ENCODE peak calls at places on chromosomes 16 and 17, in eight cellular contexts. W, V, J, R, G, O, Y and T are unnamed samples.

GRCh38 chr16:24668481-24669001 is 60.9 kb upstream of the TNRC6A start:
- DNase-seq in W (no peak), V (no peak), J (no peak), R (peak; percentile 79), G (no peak), O (no peak), Y (peak; percentile 57), T (no peak)

GRCh38 chr17:31249742-31250141 is 47.3 kb downstream of the OMG start:
- DNase-seq in W (no peak), V (no peak), J (no peak), R (no peak), G (no peak), O (no peak), Y (no peak), T (no peak)

GRCh38 chr17:37148171-37148570 is 199.4 kb downstream of the AATF start:
- DNase-seq in W (no peak), V (no peak), J (no peak), R (peak; percentile 17), G (no peak), O (no peak), Y (no peak), T (no peak)

GRCh38 chr17:51819341-51819740 is 339.2 kb downstream of the CA10 start:
- DNase-seq in W (no peak), V (no peak), J (no peak), R (no peak), G (no peak), O (no peak), Y (no peak), T (no peak)

GRCh38 chr17:46895171-46895570 is 27.8 kb upstream of the GOSR2 start:
- DNase-seq in W (no peak), V (no peak), J (no peak), R (no peak), G (no peak), O (no peak), Y (no peak), T (no peak)

GRCh38 chr17:46943511-46944393 is 20.8 kb downstream of the GOSR2 start:
- DNase-seq in W (no peak), V (no peak), J (no peak), R (no peak), G (peak; percentile 68), O (no peak), Y (peak; percentile 79), T (no peak)

GRCh38 chr16:77711775-77712174 is 10.5 kb upstream of the NUDT7 start:
- DNase-seq in W (no peak), V (no peak), J (no peak), R (no peak), G (no peak), O (no peak), Y (no peak), T (no peak)

GRCh38 chr16:30557397-30557949 is 701 bp downstream of the ZNF764 start:
- DNase-seq in W (no peak), V (no peak), J (peak; percentile 29), R (no peak), G (no peak), O (no peak), Y (no peak), T (no peak)

GRCh38 chr16:19438739-19439138 is 21.1 kb downstream of the TMC5 start:
- DNase-seq in W (no peak), V (no peak), J (no peak), R (no peak), G (no peak), O (no peak), Y (no peak), T (no peak)

GRCh38 chr16:58026139-58026704 is 668 bp downstream of the MMP15 start:
- DNase-seq in W (no peak), V (no peak), J (no peak), R (no peak), G (peak; percentile 56), O (no peak), Y (peak; percentile 62), T (peak; percentile 54)

GRCh38 chr16:85175724-85176233 is 63.5 kb upstream of the CIBAR2 start:
- DNase-seq in W (no peak), V (no peak), J (no peak), R (no peak), G (no peak), O (no peak), Y (no peak), T (no peak)

GRCh38 chr17:4492762-4493561 is 5.7 kb upstream of the SPNS2 start:
- DNase-seq in W (peak; percentile 67), V (peak; percentile 42), J (peak; percentile 16), R (no peak), G (peak; percentile 92), O (no peak), Y (peak; percentile 35), T (peak; percentile 97)

GRCh38 chr17:63622571-63623390 is 564 bp downstream of the MAP3K3 start:
- DNase-seq in W (no peak), V (peak; percentile 46), J (no peak), R (no peak), G (peak; percentile 82), O (peak; percentile 53), Y (peak; percentile 69), T (peak; percentile 74)

GRCh38 chr17:14428640-14429029 is 127.8 kb downstream of the HS3ST3B1 start:
- DNase-seq in W (no peak), V (no peak), J (peak; percentile 36), R (no peak), G (no peak), O (peak; percentile 13), Y (no peak), T (no peak)

GRCh38 chr17:60169921-60170817 is 20.4 kb downstream of the CA4 start:
- DNase-seq in W (no peak), V (no peak), J (peak; percentile 26), R (peak; percentile 26), G (no peak), O (no peak), Y (peak; percentile 60), T (no peak)

GRCh38 chr16:27330542-27330941 is 16.8 kb downstream of the IL4R start:
- DNase-seq in W (no peak), V (no peak), J (peak; percentile 27), R (peak; percentile 96), G (no peak), O (no peak), Y (peak; percentile 37), T (no peak)

GRCh38 chr17:7589891-7590611 is at the start of gene SOX15:
- DNase-seq in W (no peak), V (no peak), J (no peak), R (no peak), G (peak; percentile 65), O (no peak), Y (peak; percentile 90), T (no peak)

GRCh38 chr17:17114592-17115225 is 72.5 kb downstream of the MPRIP start:
- DNase-seq in W (no peak), V (no peak), J (no peak), R (no peak), G (no peak), O (no peak), Y (no peak), T (no peak)

GRCh38 chr17:81517009-81517338 is 4.4 kb upstream of the ACTG1 start:
- DNase-seq in W (no peak), V (no peak), J (no peak), R (no peak), G (no peak), O (no peak), Y (no peak), T (no peak)

GRCh38 chr16:1775006-1775845 is 2.3 kb upstream of the MRPS34 start:
- DNase-seq in W (no peak), V (no peak), J (no peak), R (no peak), G (no peak), O (no peak), Y (no peak), T (no peak)

GRCh38 chr17:53912117-53912516 is 89.4 kb downstream of the KIF2B start:
- DNase-seq in W (no peak), V (no peak), J (no peak), R (no peak), G (no peak), O (no peak), Y (no peak), T (no peak)

GRCh38 chr17:75006653-75007052 is 5.8 kb upstream of the MRPL58 start:
- DNase-seq in W (no peak), V (no peak), J (no peak), R (no peak), G (no peak), O (no peak), Y (no peak), T (no peak)